ENCODE peak calls at places on chromosomes 16 and 17, in eight cellular contexts. N is A549, B is HepG2, L is transverse colon, Z is Peyer's patch, T is retinal pigment epithelial cell, X is HFF-Myc, H is heart left ventricle. R is an unnamed sample.
A peak's percentile ranks its signal among the peaks of the same experiment; 100 is the strongest.

GRCh38 chr16:70736454-70737376 is 50.9 kb upstream of the MTSS2 start:
- DNase-seq in N (no peak), B (no peak), L (no peak), Z (no peak), T (no peak), X (no peak), H (no peak), R (no peak)

GRCh38 chr16:23113185-23113584 is 36.1 kb downstream of the USP31 start:
- DNase-seq in N (no peak), B (no peak), L (no peak), Z (no peak), T (no peak), X (no peak), H (no peak), R (no peak)

GRCh38 chr17:81735181-81736102 is 23.4 kb downstream of the SLC25A10 start:
- DNase-seq in N (peak; percentile 63), B (no peak), L (peak; percentile 54), Z (peak; percentile 69), T (no peak), X (no peak), H (no peak), R (no peak)

GRCh38 chr16:29898786-29899515 is 399 bp downstream of the SEZ6L2 start:
- DNase-seq in N (peak; percentile 58), B (no peak), L (peak; percentile 69), Z (no peak), T (no peak), X (no peak), H (no peak), R (no peak)

GRCh38 chr17:50218771-50219315 is 17.4 kb upstream of the COL1A1 start:
- DNase-seq in N (no peak), B (peak; percentile 87), L (no peak), Z (peak; percentile 27), T (peak; percentile 47), X (no peak), H (no peak), R (peak; percentile 86)

GRCh38 chr17:65573283-65573603 is 11.8 kb upstream of the AXIN2 start:
- DNase-seq in N (no peak), B (no peak), L (no peak), Z (no peak), T (no peak), X (no peak), H (no peak), R (no peak)

GRCh38 chr17:73140531-73140930 is 24.3 kb upstream of the SSTR2 start:
- DNase-seq in N (no peak), B (no peak), L (no peak), Z (no peak), T (no peak), X (no peak), H (no peak), R (no peak)

GRCh38 chr17:64006361-64007088 is 8.4 kb downstream of the PRR29 start:
- DNase-seq in N (no peak), B (peak; percentile 65), L (no peak), Z (peak; percentile 51), T (no peak), X (no peak), H (peak; percentile 87), R (no peak)

GRCh38 chr17:19755392-19755791 is 7.3 kb upstream of the ALDH3A1 start:
- DNase-seq in N (no peak), B (no peak), L (no peak), Z (peak; percentile 38), T (no peak), X (no peak), H (no peak), R (no peak)

GRCh38 chr16:67951485-67951884 is 7.6 kb upstream of the LCAT start:
- DNase-seq in N (no peak), B (no peak), L (no peak), Z (no peak), T (no peak), X (no peak), H (peak; percentile 78), R (no peak)

GRCh38 chr17:81930142-81931125 is 2.9 kb upstream of the MAFG start:
- DNase-seq in N (no peak), B (no peak), L (peak; percentile 49), Z (no peak), T (no peak), X (no peak), H (no peak), R (no peak)

GRCh38 chr17:80611831-80612230 is 67.2 kb downstream of the RPTOR start:
- DNase-seq in N (no peak), B (no peak), L (no peak), Z (no peak), T (no peak), X (no peak), H (no peak), R (no peak)

GRCh38 chr16:85592700-85593502 is 20.2 kb upstream of the GSE1 start:
- DNase-seq in N (no peak), B (no peak), L (no peak), Z (no peak), T (no peak), X (no peak), H (no peak), R (no peak)

GRCh38 chr17:57944796-57945362 is 10.3 kb downstream of the CUEDC1 start:
- DNase-seq in N (no peak), B (no peak), L (no peak), Z (no peak), T (no peak), X (no peak), H (no peak), R (peak; percentile 10)

GRCh38 chr16:25256821-25257503 is 683 bp downstream of the ZKSCAN2 start:
- DNase-seq in N (peak; percentile 31), B (peak; percentile 40), L (peak; percentile 10), Z (peak; percentile 50), T (no peak), X (no peak), H (no peak), R (no peak)

GRCh38 chr16:86751081-86752030 is 173.0 kb downstream of the FOXL1 start:
- DNase-seq in N (no peak), B (no peak), L (no peak), Z (no peak), T (peak; percentile 66), X (peak; percentile 70), H (no peak), R (peak; percentile 78)

GRCh38 chr16:720990-721764 is at the start of gene ANTKMT:
- DNase-seq in N (peak; percentile 84), B (peak; percentile 80), L (peak; percentile 91), Z (peak; percentile 95), T (no peak), X (no peak), H (peak; percentile 80), R (peak; percentile 50)

GRCh38 chr16:718389-718788 is 2.6 kb upstream of the ANTKMT start:
- DNase-seq in N (no peak), B (no peak), L (no peak), Z (no peak), T (no peak), X (no peak), H (no peak), R (no peak)

GRCh38 chr16:720507-720989 is 398 bp upstream of the ANTKMT start:
- DNase-seq in N (peak; percentile 72), B (no peak), L (peak; percentile 46), Z (peak; percentile 66), T (no peak), X (no peak), H (peak; percentile 70), R (peak; percentile 39)

GRCh38 chr16:718922-719321 is 2.0 kb upstream of the ANTKMT start:
- DNase-seq in N (no peak), B (no peak), L (peak; percentile 77), Z (peak; percentile 58), T (no peak), X (no peak), H (no peak), R (no peak)

GRCh38 chr16:719815-720506 is 985 bp upstream of the ANTKMT start:
- DNase-seq in N (peak; percentile 70), B (peak; percentile 66), L (peak; percentile 34), Z (no peak), T (no peak), X (no peak), H (no peak), R (no peak)
- TF ChIP-seq CTCF in N (peak; percentile 36), B (peak; percentile 62), L (no peak), Z (no peak), T (peak; percentile 42), X (peak; percentile 30), H (no peak), R (peak; percentile 26)

GRCh38 chr17:42016952-42017865 is at the start of gene DNAJC7:
- DNase-seq in N (peak; percentile 98), B (peak; percentile 91), L (peak; percentile 91), Z (peak; percentile 96), T (peak; percentile 66), X (peak; percentile 67), H (peak; percentile 92), R (peak; percentile 84)
- TF ChIP-seq CTCF in N (no peak), B (peak; percentile 76), L (no peak), Z (no peak), T (no peak), X (no peak), H (no peak), R (peak; percentile 3)

GRCh38 chr16:66695935-66696668 is 441 bp downstream of the CMTM4 start:
- DNase-seq in N (peak; percentile 36), B (no peak), L (peak; percentile 77), Z (peak; percentile 68), T (no peak), X (no peak), H (no peak), R (no peak)

GRCh38 chr16:66698046-66698445 is 1.5 kb upstream of the CMTM4 start:
- DNase-seq in N (no peak), B (no peak), L (no peak), Z (peak; percentile 31), T (no peak), X (no peak), H (no peak), R (no peak)

GRCh38 chr16:66695474-66695934 is 1.0 kb downstream of the CMTM4 start:
- DNase-seq in N (no peak), B (no peak), L (peak; percentile 15), Z (no peak), T (no peak), X (no peak), H (no peak), R (no peak)

GRCh38 chr16:66699898-66700297 is 3.4 kb upstream of the CMTM4 start:
- DNase-seq in N (no peak), B (no peak), L (no peak), Z (no peak), T (no peak), X (no peak), H (no peak), R (no peak)

GRCh38 chr16:66696669-66697630 is at the start of gene CMTM4:
- DNase-seq in N (peak; percentile 84), B (peak; percentile 68), L (peak; percentile 90), Z (peak; percentile 90), T (peak; percentile 39), X (no peak), H (peak; percentile 88), R (peak; percentile 76)
- TF ChIP-seq CTCF in N (peak; percentile 56), B (peak; percentile 69), L (no peak), Z (no peak), T (peak; percentile 16), X (peak; percentile 4), H (no peak), R (peak; percentile 33)

GRCh38 chr17:15213381-15214087 is 51.6 kb downstream of the PMP22 start:
- DNase-seq in N (no peak), B (no peak), L (no peak), Z (no peak), T (peak; percentile 5), X (no peak), H (no peak), R (peak; percentile 15)
- TF ChIP-seq CTCF in N (peak; percentile 46), B (peak; percentile 21), L (no peak), Z (no peak), T (peak; percentile 61), X (peak; percentile 44), H (peak; percentile 39), R (peak; percentile 78)